ENCODE peak calls at places on chromosomes 1 and 21, in nine cellular contexts. E, O, S, M, C, N, R, P and L are unnamed samples.

GRCh38 chr21:46256501-46256994 is 28.0 kb upstream of the LSS start:
- DNase-seq in N (no peak), M (no peak), O (no peak), E (no peak), C (no peak), S (no peak), P (no peak), R (no peak), L (no peak)

GRCh38 chr1:118479351-118479750 is 294.3 kb upstream of the SPAG17 start:
- DNase-seq in S (no peak), N (no peak), C (no peak), R (no peak), P (no peak), M (no peak), E (no peak), O (no peak), L (no peak)

GRCh38 chr1:46533179-46533864 is 18.1 kb downstream of the KNCN start:
- DNase-seq in N (peak), P (no peak), E (peak), R (peak), S (no peak), C (peak), M (peak), O (peak), L (no peak)

GRCh38 chr21:17784604-17785402 is 34.4 kb downstream of the C21orf91 start:
- DNase-seq in E (peak), S (peak), N (no peak), O (no peak), C (no peak), P (no peak), M (peak), R (no peak), L (no peak)

GRCh38 chr1:216482620-216483019 is 59.4 kb upstream of the USH2A start:
- DNase-seq in P (no peak), S (no peak), M (no peak), R (no peak), N (no peak), O (no peak), C (no peak), E (no peak), L (no peak)

GRCh38 chr1:227748496-227749182 is 13.4 kb downstream of the SNAP47 start:
- DNase-seq in S (no peak), P (no peak), R (no peak), N (no peak), C (peak), M (no peak), O (peak), E (peak), L (no peak)

GRCh38 chr21:41752231-41752681 is 14.6 kb downstream of the RIPK4 start:
- DNase-seq in C (no peak), P (no peak), M (peak), S (no peak), N (peak), E (no peak), R (no peak), O (peak), L (no peak)

GRCh38 chr1:108190001-108190634 is 10.0 kb downstream of the SLC25A24 start:
- DNase-seq in E (no peak), C (no peak), O (no peak), N (no peak), P (no peak), M (peak), S (no peak), R (no peak), L (no peak)

GRCh38 chr1:159945483-159946241 is at the start of gene IGSF9:
- DNase-seq in P (peak), S (peak), O (peak), N (peak), M (peak), C (peak), E (peak), R (peak), L (no peak)